ENCODE peak calls at places on chromosomes 1 and 21, in four cellular contexts. N, R, I and F are unnamed samples.

GRCh38 chr1:241356187-241356518 is 852 bp downstream of the RGS7 start:
- DNase-seq in N (no peak), I (no peak), R (no peak), F (no peak)

GRCh38 chr1:47793563-47793962 is 203.6 kb downstream of the TRABD2B start:
- DNase-seq in I (no peak), R (no peak), N (no peak), F (no peak)

GRCh38 chr1:226480459-226480858 is 68.1 kb upstream of the STUM start:
- DNase-seq in N (no peak), I (no peak), R (no peak), F (no peak)

GRCh38 chr1:57058652-57059501 is 93.1 kb upstream of the C8B start:
- DNase-seq in R (no peak), I (no peak), N (no peak), F (no peak)

GRCh38 chr21:42534901-42535378 is 21.3 kb downstream of the SLC37A1 start:
- DNase-seq in R (no peak), N (no peak), I (no peak), F (no peak)

GRCh38 chr1:67855444-67855843 is 22.2 kb upstream of the GNG12 start:
- DNase-seq in N (no peak), R (no peak), I (no peak), F (no peak)

GRCh38 chr21:41852151-41852928 is 26.8 kb downstream of the PRDM15 start:
- DNase-seq in N (peak; percentile 23), I (no peak), R (no peak), F (no peak)

GRCh38 chr21:38925923-38926322 is 120.2 kb downstream of the ETS2 start:
- DNase-seq in N (peak; percentile 83), I (no peak), R (no peak), F (no peak)

GRCh38 chr1:16145030-16145987 is 10.6 kb downstream of the EPHA2 start:
- DNase-seq in R (peak; percentile 79), I (no peak), N (peak; percentile 87), F (no peak)

GRCh38 chr1:167431261-167431908 is 86.9 kb downstream of the CD247 start:
- DNase-seq in R (no peak), N (peak; percentile 25), I (no peak), F (no peak)

GRCh38 chr1:36691374-36691773 is 208.7 kb upstream of the CSF3R start:
- DNase-seq in I (no peak), R (no peak), N (no peak), F (no peak)

GRCh38 chr1:41590331-41590730 is 105.8 kb upstream of the EDN2 start:
- DNase-seq in R (no peak), N (no peak), I (no peak), F (no peak)

GRCh38 chr21:34885636-34886553 is 163.2 kb downstream of the RUNX1 start:
- DNase-seq in N (no peak), I (no peak), R (no peak), F (no peak)

GRCh38 chr1:158422215-158422614 is 3.8 kb downstream of the OR10K2 start:
- DNase-seq in I (no peak), N (no peak), R (no peak), F (no peak)

GRCh38 chr21:38220270-38220737 is 36.5 kb upstream of the KCNJ15 start:
- DNase-seq in N (no peak), R (no peak), I (no peak), F (no peak)

GRCh38 chr1:11943619-11944018 is 9.1 kb downstream of the PLOD1 start:
- DNase-seq in R (no peak), I (no peak), N (no peak), F (no peak)

GRCh38 chr1:2983706-2984398 is 37.4 kb upstream of the ACTRT2 start:
- DNase-seq in N (no peak), I (no peak), R (no peak), F (no peak)

GRCh38 chr1:223713546-223714420 is 1.4 kb downstream of the CAPN2 start:
- DNase-seq in N (no peak), R (no peak), I (peak; percentile 30), F (no peak)

GRCh38 chr1:42152907-42153597 is at the start of gene GUCA2B:
- DNase-seq in R (no peak), I (no peak), N (no peak), F (no peak)

DNA sequence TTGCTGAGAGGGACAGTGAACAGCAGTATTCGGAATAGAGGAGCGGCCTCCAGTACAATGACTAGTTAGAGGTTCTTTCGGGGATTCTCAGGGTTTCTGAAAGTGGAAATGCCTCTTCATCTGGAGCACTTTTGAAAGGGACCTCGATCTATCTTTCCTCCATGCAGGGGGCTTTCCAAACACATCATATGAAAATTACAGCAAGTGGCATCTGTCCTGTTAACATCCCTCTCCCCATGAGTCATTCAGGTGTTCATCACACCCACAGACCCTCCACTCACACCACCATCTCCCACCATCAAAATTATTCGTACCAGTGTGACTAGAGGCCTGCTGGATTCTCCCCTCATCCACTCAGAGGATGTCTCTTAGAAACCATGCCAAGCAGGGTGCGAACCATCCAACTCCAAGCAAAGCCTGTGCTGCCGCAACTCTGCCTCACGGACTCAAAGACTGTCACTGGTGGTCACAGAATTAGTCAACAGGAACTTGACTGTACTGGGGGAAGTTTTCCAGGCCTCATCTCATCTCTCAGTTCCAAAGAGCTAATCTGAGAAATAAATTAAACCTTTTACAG is 211.1 kb downstream of the MRPL39 start:
- DNase-seq in R (no peak), N (no peak), I (peak; percentile 91), F (no peak)
- TF ChIP-seq CTCF in R (no peak), N (no peak), I (no peak), F (no peak)

DNA sequence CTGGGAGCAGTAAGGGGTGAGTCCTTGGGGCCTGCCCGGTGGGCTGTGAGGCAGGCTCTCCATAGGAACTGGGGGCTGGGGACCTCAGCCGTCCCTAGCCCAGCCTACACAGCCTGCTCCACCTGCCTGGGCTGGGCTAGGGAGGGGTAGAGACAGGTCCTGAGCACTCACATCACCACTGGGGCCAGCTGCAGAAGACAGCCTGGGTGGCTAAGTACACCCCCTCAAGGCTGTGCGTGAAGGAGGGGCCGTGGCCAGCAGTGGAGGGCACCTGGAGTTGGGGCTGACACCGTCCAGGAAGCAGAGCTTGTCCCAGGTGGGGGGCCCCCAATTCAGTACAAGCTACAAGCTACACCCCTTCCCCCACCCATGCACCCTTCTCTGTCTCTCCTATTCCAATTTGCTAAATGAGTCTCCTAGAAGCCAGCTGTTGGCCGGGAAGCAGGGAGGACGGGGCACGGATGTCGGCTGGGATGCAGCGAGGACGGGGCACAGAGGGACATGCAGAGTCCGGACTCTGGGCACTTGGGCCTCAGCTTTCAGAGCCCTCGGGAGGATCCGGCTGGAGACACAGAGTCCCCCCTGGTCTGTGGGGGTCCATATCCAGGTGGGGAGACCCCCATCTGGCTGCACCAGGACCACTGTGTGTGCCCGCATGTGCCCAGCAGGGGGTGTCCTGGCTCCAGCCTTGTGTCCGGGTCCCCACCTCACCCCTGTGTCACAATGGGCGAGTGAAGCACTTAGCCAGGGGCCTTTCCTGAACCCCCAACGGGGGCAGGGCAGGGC is 1.8 kb downstream of the ISG15 start:
- DNase-seq in I (peak; percentile 56), R (no peak), N (no peak), F (no peak)
- TF ChIP-seq CTCF in I (peak; percentile 42), R (peak; percentile 40), N (no peak), F (peak; percentile 43)

GRCh38 chr21:28516996-28517592 is 475.6 kb downstream of the LTN1 start:
- DNase-seq in N (peak; percentile 43), R (peak; percentile 78), I (peak; percentile 81), F (peak; percentile 52)
- TF ChIP-seq CTCF in N (no peak), R (peak; percentile 48), I (peak; percentile 70), F (peak; percentile 80)

GRCh38 chr1:212293579-212293978 is 8.4 kb downstream of the PPP2R5A start:
- DNase-seq in I (no peak), R (no peak), N (no peak), F (no peak)
- TF ChIP-seq CTCF in I (no peak), R (peak; percentile 13), N (no peak), F (peak; percentile 38)